ENCODE peak calls at places on chromosomes 1 and 21, in five cellular contexts. W is T follicular helper cell; J is CD8-positive, alpha-beta memory T cell; I is HCEC 1CT; G is lung. U is an unnamed sample.

GRCh38 chr1:235954306-235955283 is 87.9 kb upstream of the LYST start:
- DNase-seq in W (peak; percentile 8), J (peak; percentile 40), I (no peak), G (peak; percentile 42), U (no peak)

GRCh38 chr1:3978928-3979325 is 78.9 kb upstream of the C1orf174 start:
- DNase-seq in W (no peak), J (no peak), I (no peak), G (no peak), U (no peak)

GRCh38 chr1:105793541-105794146 is 1262.8 kb upstream of the PRMT6 start:
- DNase-seq in W (no peak), J (no peak), I (no peak), G (no peak), U (no peak)

GRCh38 chr1:19799877-19800804 is at the start of gene TMCO4:
- DNase-seq in W (peak; percentile 3), J (peak; percentile 58), I (peak; percentile 73), G (peak; percentile 56), U (peak; percentile 86)

GRCh38 chr21:43277481-43278351 is 108.9 kb downstream of the CRYAA start:
- DNase-seq in W (no peak), J (no peak), I (no peak), G (peak; percentile 60), U (no peak)

GRCh38 chr1:24639094-24639493 is 4.0 kb upstream of the SRRM1 start:
- DNase-seq in W (no peak), J (no peak), I (no peak), G (no peak), U (no peak)

GRCh38 chr1:41498809-41499208 is 14.3 kb upstream of the EDN2 start:
- DNase-seq in W (no peak), J (no peak), I (peak; percentile 23), G (peak; percentile 78), U (peak; percentile 50)

GRCh38 chr1:8412183-8412831 is 94.4 kb downstream of the SLC45A1 start:
- DNase-seq in W (no peak), J (no peak), I (peak; percentile 96), G (no peak), U (peak; percentile 76)

GRCh38 chr1:25022361-25023189 is 92.5 kb upstream of the RUNX3 start:
- DNase-seq in W (peak; percentile 93), J (peak; percentile 96), I (peak; percentile 74), G (peak; percentile 53), U (peak; percentile 60)

GRCh38 chr21:45162115-45162514 is 87.7 kb downstream of the ADARB1 start:
- DNase-seq in W (no peak), J (no peak), I (no peak), G (peak; percentile 16), U (no peak)

GRCh38 chr1:229129306-229130027 is 141.4 kb upstream of the RAB4A start:
- DNase-seq in W (no peak), J (peak; percentile 31), I (no peak), G (no peak), U (no peak)

GRCh38 chr1:224510880-224511645 is 76.5 kb upstream of the WDR26 start:
- DNase-seq in W (no peak), J (no peak), I (peak; percentile 47), G (no peak), U (no peak)

GRCh38 chr1:23908453-23909341 is 4.5 kb downstream of the CNR2 start:
- DNase-seq in W (no peak), J (no peak), I (no peak), G (no peak), U (no peak)

GRCh38 chr1:224747578-224747977 is 131.5 kb downstream of the CNIH3 start:
- DNase-seq in W (no peak), J (no peak), I (peak; percentile 25), G (no peak), U (peak; percentile 49)

GRCh38 chr21:42862774-42863503 is 16.4 kb downstream of the WDR4 start:
- DNase-seq in W (no peak), J (no peak), I (no peak), G (no peak), U (no peak)

GRCh38 chr1:219812491-219813221 is 115.7 kb downstream of the SLC30A10 start:
- DNase-seq in W (no peak), J (no peak), I (peak; percentile 75), G (no peak), U (peak; percentile 50)

GRCh38 chr1:100734716-100735115 is 15.2 kb downstream of the VCAM1 start:
- DNase-seq in W (no peak), J (no peak), I (peak; percentile 90), G (no peak), U (peak; percentile 52)

GRCh38 chr1:118963456-118964430 is 24.4 kb downstream of the TBX15 start:
- DNase-seq in W (no peak), J (no peak), I (peak; percentile 87), G (no peak), U (peak; percentile 96)

GRCh38 chr1:158180741-158181576 is at the start of gene CD1D:
- DNase-seq in W (no peak), J (no peak), I (no peak), G (peak; percentile 37), U (no peak)

GRCh38 chr1:167762061-167762746 is 40.4 kb downstream of the MPZL1 start:
- DNase-seq in W (no peak), J (peak; percentile 54), I (no peak), G (no peak), U (no peak)

GRCh38 chr21:41068411-41069304 is 99.3 kb upstream of the BACE2 start:
- DNase-seq in W (peak; percentile 31), J (peak; percentile 32), I (no peak), G (peak; percentile 79), U (peak; percentile 24)

GRCh38 chr1:145964328-145965118 is at the start of the genes ANKRD34A and POLR3GL:
- DNase-seq in W (peak; percentile 86), J (peak; percentile 90), I (peak; percentile 88), G (peak; percentile 97), U (peak; percentile 97)

U was measured in foreskin fibroblast.